ENCODE peak calls at places on chromosomes 12 and 14, in eight cellular contexts. One of them, this sample, is unnamed.

GRCh38 chr14:65981192-65981843 is 504.9 kb upstream of the CCDC196 start:
- DNase-seq in Jurkat, Clone E6-1: no peak
- DNase-seq in HTR-8/SVneo: no peak
- DNase-seq in sciatic nerve: no peak
- DNase-seq in iris pigment epithelial cell: no peak
- DNase-seq in uterus: no peak
- DNase-seq in amniotic stem cell: no peak
- DNase-seq in lower leg skin: peak; percentile 46
- DNase-seq in this sample: no peak

GRCh38 chr14:54175298-54175942 is 218.8 kb upstream of the BMP4 start:
- DNase-seq in Jurkat, Clone E6-1: peak; percentile 69
- DNase-seq in HTR-8/SVneo: peak; percentile 80
- DNase-seq in sciatic nerve: peak; percentile 76
- DNase-seq in iris pigment epithelial cell: peak; percentile 69
- DNase-seq in uterus: peak; percentile 52
- DNase-seq in amniotic stem cell: peak; percentile 46
- DNase-seq in lower leg skin: no peak
- DNase-seq in this sample: peak; percentile 88

GRCh38 chr12:30599631-30600030 is 96.0 kb downstream of the IPO8 start:
- DNase-seq in Jurkat, Clone E6-1: no peak
- DNase-seq in HTR-8/SVneo: no peak
- DNase-seq in sciatic nerve: no peak
- DNase-seq in iris pigment epithelial cell: peak; percentile 88
- DNase-seq in uterus: no peak
- DNase-seq in amniotic stem cell: no peak
- DNase-seq in lower leg skin: no peak
- DNase-seq in this sample: peak; percentile 72

GRCh38 chr12:106084759-106085158 is 54.0 kb downstream of the NUAK1 start:
- DNase-seq in Jurkat, Clone E6-1: no peak
- DNase-seq in HTR-8/SVneo: no peak
- DNase-seq in sciatic nerve: no peak
- DNase-seq in iris pigment epithelial cell: no peak
- DNase-seq in uterus: no peak
- DNase-seq in amniotic stem cell: no peak
- DNase-seq in lower leg skin: no peak
- DNase-seq in this sample: no peak

GRCh38 chr12:6638305-6638704 is 2.5 kb upstream of the LPAR5 start:
- DNase-seq in Jurkat, Clone E6-1: no peak
- DNase-seq in HTR-8/SVneo: no peak
- DNase-seq in sciatic nerve: no peak
- DNase-seq in iris pigment epithelial cell: no peak
- DNase-seq in uterus: no peak
- DNase-seq in amniotic stem cell: no peak
- DNase-seq in lower leg skin: no peak
- DNase-seq in this sample: no peak

GRCh38 chr12:575948-576612 is 87.2 kb downstream of the NINJ2 start:
- DNase-seq in Jurkat, Clone E6-1: peak; percentile 71
- DNase-seq in HTR-8/SVneo: peak; percentile 90
- DNase-seq in sciatic nerve: peak; percentile 90
- DNase-seq in iris pigment epithelial cell: peak; percentile 39
- DNase-seq in uterus: peak; percentile 83
- DNase-seq in amniotic stem cell: no peak
- DNase-seq in lower leg skin: peak; percentile 95
- DNase-seq in this sample: peak; percentile 87

GRCh38 chr14:20836668-20837338 is 34.2 kb upstream of the RNASE1 start:
- DNase-seq in Jurkat, Clone E6-1: no peak
- DNase-seq in HTR-8/SVneo: no peak
- DNase-seq in sciatic nerve: no peak
- DNase-seq in iris pigment epithelial cell: peak; percentile 47
- DNase-seq in uterus: no peak
- DNase-seq in amniotic stem cell: no peak
- DNase-seq in lower leg skin: no peak
- DNase-seq in this sample: peak; percentile 52

GRCh38 chr12:33770652-33771051 is 251.6 kb upstream of the ALG10 start:
- DNase-seq in Jurkat, Clone E6-1: no peak
- DNase-seq in HTR-8/SVneo: no peak
- DNase-seq in sciatic nerve: no peak
- DNase-seq in iris pigment epithelial cell: no peak
- DNase-seq in uterus: no peak
- DNase-seq in amniotic stem cell: no peak
- DNase-seq in lower leg skin: no peak
- DNase-seq in this sample: no peak

GRCh38 chr12:71426648-71427047 is 12.9 kb upstream of the LGR5 start:
- DNase-seq in Jurkat, Clone E6-1: no peak
- DNase-seq in HTR-8/SVneo: no peak
- DNase-seq in sciatic nerve: no peak
- DNase-seq in iris pigment epithelial cell: peak; percentile 42
- DNase-seq in uterus: no peak
- DNase-seq in amniotic stem cell: no peak
- DNase-seq in lower leg skin: no peak
- DNase-seq in this sample: no peak

GRCh38 chr12:101581190-101581589 is 13.6 kb upstream of the MYBPC1 start:
- DNase-seq in Jurkat, Clone E6-1: no peak
- DNase-seq in HTR-8/SVneo: no peak
- DNase-seq in sciatic nerve: no peak
- DNase-seq in iris pigment epithelial cell: no peak
- DNase-seq in uterus: no peak
- DNase-seq in amniotic stem cell: no peak
- DNase-seq in lower leg skin: no peak
- DNase-seq in this sample: no peak

GRCh38 chr12:52604859-52605258 is 3.6 kb upstream of the KRT72 start:
- DNase-seq in Jurkat, Clone E6-1: peak; percentile 45
- DNase-seq in HTR-8/SVneo: no peak
- DNase-seq in sciatic nerve: no peak
- DNase-seq in iris pigment epithelial cell: no peak
- DNase-seq in uterus: no peak
- DNase-seq in amniotic stem cell: no peak
- DNase-seq in lower leg skin: no peak
- DNase-seq in this sample: no peak

GRCh38 chr14:32458720-32459119 is 129.6 kb downstream of the AKAP6 start:
- DNase-seq in Jurkat, Clone E6-1: no peak
- DNase-seq in HTR-8/SVneo: no peak
- DNase-seq in sciatic nerve: no peak
- DNase-seq in iris pigment epithelial cell: no peak
- DNase-seq in uterus: no peak
- DNase-seq in amniotic stem cell: no peak
- DNase-seq in lower leg skin: no peak
- DNase-seq in this sample: no peak

GRCh38 chr12:1179128-1179527 is 188.1 kb downstream of the ERC1 start:
- DNase-seq in Jurkat, Clone E6-1: no peak
- DNase-seq in HTR-8/SVneo: no peak
- DNase-seq in sciatic nerve: no peak
- DNase-seq in iris pigment epithelial cell: no peak
- DNase-seq in uterus: no peak
- DNase-seq in amniotic stem cell: no peak
- DNase-seq in lower leg skin: no peak
- DNase-seq in this sample: no peak

GRCh38 chr14:89330236-89331002 is 86.6 kb downstream of the FOXN3 start:
- DNase-seq in Jurkat, Clone E6-1: no peak
- DNase-seq in HTR-8/SVneo: no peak
- DNase-seq in sciatic nerve: no peak
- DNase-seq in iris pigment epithelial cell: peak; percentile 97
- DNase-seq in uterus: peak; percentile 57
- DNase-seq in amniotic stem cell: peak; percentile 28
- DNase-seq in lower leg skin: no peak
- DNase-seq in this sample: no peak

GRCh38 chr12:50806176-50806575 is 36.5 kb upstream of the TMPRSS12 start:
- DNase-seq in Jurkat, Clone E6-1: no peak
- DNase-seq in HTR-8/SVneo: no peak
- DNase-seq in sciatic nerve: no peak
- DNase-seq in iris pigment epithelial cell: peak; percentile 18
- DNase-seq in uterus: no peak
- DNase-seq in amniotic stem cell: no peak
- DNase-seq in lower leg skin: no peak
- DNase-seq in this sample: no peak

GRCh38 chr12:12333407-12333831 is 16.6 kb downstream of the MANSC1 start:
- DNase-seq in Jurkat, Clone E6-1: no peak
- DNase-seq in HTR-8/SVneo: no peak
- DNase-seq in sciatic nerve: no peak
- DNase-seq in iris pigment epithelial cell: peak; percentile 62
- DNase-seq in uterus: peak; percentile 34
- DNase-seq in amniotic stem cell: no peak
- DNase-seq in lower leg skin: peak; percentile 45
- DNase-seq in this sample: peak; percentile 49

GRCh38 chr14:92589213-92589852 is 75.8 kb downstream of the RIN3 start:
- DNase-seq in Jurkat, Clone E6-1: no peak
- DNase-seq in HTR-8/SVneo: no peak
- DNase-seq in sciatic nerve: peak; percentile 39
- DNase-seq in iris pigment epithelial cell: peak; percentile 45
- DNase-seq in uterus: no peak
- DNase-seq in amniotic stem cell: no peak
- DNase-seq in lower leg skin: no peak
- DNase-seq in this sample: peak; percentile 56

GRCh38 chr12:50112456-50113218 is 601 bp downstream of the COX14 start:
- DNase-seq in Jurkat, Clone E6-1: no peak
- DNase-seq in HTR-8/SVneo: peak; percentile 26
- DNase-seq in sciatic nerve: no peak
- DNase-seq in iris pigment epithelial cell: no peak
- DNase-seq in uterus: no peak
- DNase-seq in amniotic stem cell: no peak
- DNase-seq in lower leg skin: no peak
- DNase-seq in this sample: no peak

GRCh38 chr14:72457641-72458040 is 436.3 kb downstream of the DPF3 start:
- DNase-seq in Jurkat, Clone E6-1: no peak
- DNase-seq in HTR-8/SVneo: peak; percentile 86
- DNase-seq in sciatic nerve: peak; percentile 1
- DNase-seq in iris pigment epithelial cell: peak; percentile 86
- DNase-seq in uterus: no peak
- DNase-seq in amniotic stem cell: no peak
- DNase-seq in lower leg skin: no peak
- DNase-seq in this sample: no peak

GRCh38 chr12:27178723-27179398 is 65.2 kb upstream of the STK38L start:
- DNase-seq in Jurkat, Clone E6-1: no peak
- DNase-seq in HTR-8/SVneo: no peak
- DNase-seq in sciatic nerve: no peak
- DNase-seq in iris pigment epithelial cell: peak; percentile 78
- DNase-seq in uterus: no peak
- DNase-seq in amniotic stem cell: no peak
- DNase-seq in lower leg skin: no peak
- DNase-seq in this sample: no peak

GRCh38 chr12:76690916-76691700 is 72.8 kb upstream of the ZDHHC17 start:
- DNase-seq in Jurkat, Clone E6-1: no peak
- DNase-seq in HTR-8/SVneo: no peak
- DNase-seq in sciatic nerve: no peak
- DNase-seq in iris pigment epithelial cell: peak; percentile 65
- DNase-seq in uterus: no peak
- DNase-seq in amniotic stem cell: no peak
- DNase-seq in lower leg skin: no peak
- DNase-seq in this sample: no peak

GRCh38 chr12:110279976-110280783 is 867 bp upstream of the ATP2A2 start:
- DNase-seq in Jurkat, Clone E6-1: no peak
- DNase-seq in HTR-8/SVneo: peak; percentile 42
- DNase-seq in sciatic nerve: peak; percentile 73
- DNase-seq in iris pigment epithelial cell: peak; percentile 47
- DNase-seq in uterus: no peak
- DNase-seq in amniotic stem cell: no peak
- DNase-seq in lower leg skin: peak; percentile 86
- DNase-seq in this sample: peak; percentile 63

GRCh38 chr14:88013750-88014349 is 8.9 kb downstream of the GPR65 start:
- DNase-seq in Jurkat, Clone E6-1: no peak
- DNase-seq in HTR-8/SVneo: peak; percentile 29
- DNase-seq in sciatic nerve: peak; percentile 81
- DNase-seq in iris pigment epithelial cell: peak; percentile 72
- DNase-seq in uterus: peak; percentile 39
- DNase-seq in amniotic stem cell: peak; percentile 55
- DNase-seq in lower leg skin: peak; percentile 92
- DNase-seq in this sample: peak; percentile 71

GRCh38 chr14:95765016-95765415 is 51.1 kb upstream of the TCL1A start:
- DNase-seq in Jurkat, Clone E6-1: no peak
- DNase-seq in HTR-8/SVneo: no peak
- DNase-seq in sciatic nerve: no peak
- DNase-seq in iris pigment epithelial cell: no peak
- DNase-seq in uterus: no peak
- DNase-seq in amniotic stem cell: no peak
- DNase-seq in lower leg skin: no peak
- DNase-seq in this sample: no peak

GRCh38 chr14:61218765-61219164 is 62.4 kb downstream of the TMEM30B start:
- DNase-seq in Jurkat, Clone E6-1: no peak
- DNase-seq in HTR-8/SVneo: no peak
- DNase-seq in sciatic nerve: peak; percentile 77
- DNase-seq in iris pigment epithelial cell: peak; percentile 11
- DNase-seq in uterus: no peak
- DNase-seq in amniotic stem cell: no peak
- DNase-seq in lower leg skin: peak; percentile 85
- DNase-seq in this sample: no peak

GRCh38 chr14:89856871-89857345 is 97.6 kb downstream of the EFCAB11 start:
- DNase-seq in Jurkat, Clone E6-1: no peak
- DNase-seq in HTR-8/SVneo: no peak
- DNase-seq in sciatic nerve: no peak
- DNase-seq in iris pigment epithelial cell: peak; percentile 49
- DNase-seq in uterus: no peak
- DNase-seq in amniotic stem cell: no peak
- DNase-seq in lower leg skin: no peak
- DNase-seq in this sample: peak; percentile 37

GRCh38 chr12:132206093-132206434 is 61.8 kb downstream of the NOC4L start:
- DNase-seq in Jurkat, Clone E6-1: no peak
- DNase-seq in HTR-8/SVneo: no peak
- DNase-seq in sciatic nerve: no peak
- DNase-seq in iris pigment epithelial cell: no peak
- DNase-seq in uterus: no peak
- DNase-seq in amniotic stem cell: no peak
- DNase-seq in lower leg skin: no peak
- DNase-seq in this sample: no peak

GRCh38 chr12:74043343-74043742 is 494.3 kb upstream of the ATXN7L3B start:
- DNase-seq in Jurkat, Clone E6-1: no peak
- DNase-seq in HTR-8/SVneo: peak; percentile 14
- DNase-seq in sciatic nerve: no peak
- DNase-seq in iris pigment epithelial cell: peak; percentile 97
- DNase-seq in uterus: no peak
- DNase-seq in amniotic stem cell: peak; percentile 82
- DNase-seq in lower leg skin: no peak
- DNase-seq in this sample: no peak

GRCh38 chr14:51844482-51844881 is 15.9 kb upstream of the GNG2 start:
- DNase-seq in Jurkat, Clone E6-1: no peak
- DNase-seq in HTR-8/SVneo: no peak
- DNase-seq in sciatic nerve: no peak
- DNase-seq in iris pigment epithelial cell: no peak
- DNase-seq in uterus: no peak
- DNase-seq in amniotic stem cell: no peak
- DNase-seq in lower leg skin: no peak
- DNase-seq in this sample: no peak

GRCh38 chr12:41701943-41702601 is 442.6 kb downstream of the GXYLT1 start:
- DNase-seq in Jurkat, Clone E6-1: no peak
- DNase-seq in HTR-8/SVneo: no peak
- DNase-seq in sciatic nerve: no peak
- DNase-seq in iris pigment epithelial cell: no peak
- DNase-seq in uterus: no peak
- DNase-seq in amniotic stem cell: no peak
- DNase-seq in lower leg skin: no peak
- DNase-seq in this sample: no peak

GRCh38 chr12:42648061-42648460 is 58.5 kb upstream of the PRICKLE1 start:
- DNase-seq in Jurkat, Clone E6-1: no peak
- DNase-seq in HTR-8/SVneo: no peak
- DNase-seq in sciatic nerve: no peak
- DNase-seq in iris pigment epithelial cell: no peak
- DNase-seq in uterus: no peak
- DNase-seq in amniotic stem cell: no peak
- DNase-seq in lower leg skin: no peak
- DNase-seq in this sample: no peak

GRCh38 chr12:51973560-51973959 is 22.1 kb downstream of the ACVR1B start:
- DNase-seq in Jurkat, Clone E6-1: no peak
- DNase-seq in HTR-8/SVneo: no peak
- DNase-seq in sciatic nerve: no peak
- DNase-seq in iris pigment epithelial cell: peak; percentile 53
- DNase-seq in uterus: no peak
- DNase-seq in amniotic stem cell: no peak
- DNase-seq in lower leg skin: no peak
- DNase-seq in this sample: no peak

GRCh38 chr14:75725481-75725880 is 64.4 kb downstream of the TTLL5 start:
- DNase-seq in Jurkat, Clone E6-1: no peak
- DNase-seq in HTR-8/SVneo: no peak
- DNase-seq in sciatic nerve: no peak
- DNase-seq in iris pigment epithelial cell: peak; percentile 18
- DNase-seq in uterus: no peak
- DNase-seq in amniotic stem cell: no peak
- DNase-seq in lower leg skin: no peak
- DNase-seq in this sample: peak; percentile 28

GRCh38 chr12:80272516-80272915 is 171.5 kb upstream of the PTPRQ start:
- DNase-seq in Jurkat, Clone E6-1: no peak
- DNase-seq in HTR-8/SVneo: no peak
- DNase-seq in sciatic nerve: no peak
- DNase-seq in iris pigment epithelial cell: no peak
- DNase-seq in uterus: no peak
- DNase-seq in amniotic stem cell: no peak
- DNase-seq in lower leg skin: no peak
- DNase-seq in this sample: no peak

This sample was measured in lung microvascular endothelial cell.